ENCODE peak calls at places on chromosome 17, in seven cellular contexts. D is ureter; I is activated naive CD4-positive, alpha-beta T cell; X is central memory CD4-positive, alpha-beta T cell; R is HTR-8/SVneo; B is cardiac fibroblast; H is EL. E is an unnamed sample.

GRCh38 chr17:57875109-57876022 is 25.5 kb upstream of the MRPS23 start:
- DNase-seq in I (no peak), X (no peak), D (peak), R (peak), H (peak), B (peak), E (no peak)

GRCh38 chr17:77769215-77769614 is 189.3 kb upstream of the TNRC6C start:
- DNase-seq in D (no peak), R (no peak), H (no peak), I (no peak), B (no peak), X (no peak), E (no peak)

GRCh38 chr17:75808905-75809621 is 24.5 kb downstream of the UNK start:
- DNase-seq in I (no peak), D (no peak), R (no peak), H (no peak), X (no peak), B (peak), E (no peak)

GRCh38 chr17:57004944-57005579 is 27.1 kb downstream of the SCPEP1 start:
- DNase-seq in H (no peak), X (no peak), B (no peak), D (peak), R (no peak), I (no peak), E (peak)

GRCh38 chr17:65064452-65065019 is 8.0 kb upstream of the GNA13 start:
- DNase-seq in R (no peak), I (no peak), B (peak), X (no peak), D (peak), H (peak), E (no peak)

GRCh38 chr17:4375039-4375748 is 8.7 kb upstream of the UBE2G1 start:
- DNase-seq in R (no peak), X (peak), B (no peak), I (no peak), D (no peak), H (no peak), E (peak)

GRCh38 chr17:79126139-79126538 is 51.5 kb downstream of the ENGASE start:
- DNase-seq in H (no peak), B (no peak), R (no peak), I (no peak), D (no peak), X (no peak), E (no peak)

GRCh38 chr17:9644910-9645751 is at the start of gene USP43:
- DNase-seq in X (no peak), I (no peak), H (peak), R (peak), D (peak), B (no peak), E (peak)

GRCh38 chr17:68491864-68492263 is 20.4 kb upstream of the PRKAR1A start:
- DNase-seq in B (no peak), I (no peak), D (no peak), R (no peak), H (no peak), X (no peak), E (no peak)

GRCh38 chr17:56108811-56109284 is 44.4 kb upstream of the ANKFN1 start:
- DNase-seq in B (no peak), H (no peak), R (no peak), X (no peak), D (no peak), I (no peak), E (no peak)

GRCh38 chr17:75832652-75833400 is 11.4 kb downstream of the UNC13D start:
- DNase-seq in D (no peak), X (no peak), B (no peak), H (no peak), I (no peak), R (no peak), E (peak)

GRCh38 chr17:18374216-18374615 is 3.4 kb upstream of the EVPLL start:
- DNase-seq in I (no peak), B (no peak), D (no peak), X (no peak), H (no peak), R (no peak), E (no peak)

GRCh38 chr17:75242461-75243042 is 18.9 kb downstream of the GGA3 start:
- DNase-seq in R (no peak), B (no peak), H (no peak), I (no peak), X (peak), D (no peak), E (peak)